ENCODE peak calls at places on chromosomes 1 and 21, in seven cellular contexts. P is psoas muscle, V is fibroblast of the aortic adventitia, Q is IMR-90, E is BJ, T is mucosa of descending colon, L is DND-41. K is an unnamed sample.

GRCh38 chr1:10958614-10959013 is 53.8 kb upstream of the TARDBP start:
- DNase-seq in P (no peak), V (no peak), Q (no peak), E (no peak), T (no peak), L (no peak), K (no peak)

GRCh38 chr1:171803056-171803455 is 21.6 kb downstream of the METTL13 start:
- DNase-seq in P (no peak), V (peak), Q (peak), E (no peak), T (no peak), L (no peak), K (no peak)

GRCh38 chr1:112169517-112169916 is 180.0 kb upstream of the KCND3 start:
- DNase-seq in P (no peak), V (no peak), Q (no peak), E (no peak), T (no peak), L (no peak), K (no peak)

GRCh38 chr1:58396150-58396549 is 150.4 kb downstream of the OMA1 start:
- DNase-seq in P (no peak), V (no peak), Q (no peak), E (no peak), T (no peak), L (no peak), K (no peak)

GRCh38 chr21:42892582-42892930 is 553 bp upstream of the NDUFV3 start:
- DNase-seq in P (no peak), V (no peak), Q (no peak), E (no peak), T (no peak), L (no peak), K (no peak)

GRCh38 chr21:33981341-33982101 is 65.9 kb upstream of the ATP5PO start:
- DNase-seq in P (peak), V (peak), Q (no peak), E (no peak), T (no peak), L (no peak), K (no peak)

GRCh38 chr1:20560966-20561365 is 8.6 kb downstream of the FAM43B start:
- DNase-seq in P (no peak), V (no peak), Q (no peak), E (no peak), T (no peak), L (no peak), K (no peak)

GRCh38 chr1:67683736-67684525 is 1.1 kb upstream of the GADD45A start:
- DNase-seq in P (no peak), V (peak), Q (peak), E (no peak), T (peak), L (no peak), K (no peak)

GRCh38 chr1:161915051-161915503 is 108.6 kb downstream of the OLFML2B start:
- DNase-seq in P (no peak), V (no peak), Q (peak), E (no peak), T (no peak), L (no peak), K (no peak)

GRCh38 chr1:214581785-214582184 is 21.2 kb upstream of the CENPF start:
- DNase-seq in P (peak), V (peak), Q (peak), E (peak), T (no peak), L (no peak), K (no peak)

GRCh38 chr1:8987881-8988617 is 38.2 kb downstream of the SLC2A7 start:
- DNase-seq in P (peak), V (peak), Q (peak), E (no peak), T (peak), L (peak), K (no peak)

GRCh38 chr1:228337031-228337564 is 69.5 kb downstream of the TRIM11 start:
- DNase-seq in P (peak), V (no peak), Q (no peak), E (no peak), T (no peak), L (no peak), K (no peak)

GRCh38 chr1:95551201-95551600 is 317.2 kb downstream of the RWDD3 start:
- DNase-seq in P (no peak), V (no peak), Q (no peak), E (no peak), T (no peak), L (no peak), K (no peak)

GRCh38 chr21:35045539-35046222 is 3.4 kb downstream of the RUNX1 start:
- DNase-seq in P (no peak), V (no peak), Q (no peak), E (no peak), T (no peak), L (peak), K (peak)

GRCh38 chr1:167904641-167905040 is 9.3 kb downstream of the ADCY10 start:
- DNase-seq in P (no peak), V (peak), Q (peak), E (peak), T (no peak), L (no peak), K (no peak)

GRCh38 chr1:94024109-94024792 is 96.7 kb downstream of the ABCA4 start:
- DNase-seq in P (no peak), V (no peak), Q (no peak), E (no peak), T (no peak), L (no peak), K (no peak)

GRCh38 chr1:211258310-211258755 is 833 bp upstream of the RCOR3 start:
- DNase-seq in P (peak), V (peak), Q (peak), E (no peak), T (peak), L (peak), K (peak)

GRCh38 chr1:69535490-69535889 is 32.2 kb upstream of the LRRC7 start:
- DNase-seq in P (no peak), V (no peak), Q (no peak), E (no peak), T (no peak), L (no peak), K (no peak)

GRCh38 chr1:33654267-33654832 is 181.9 kb downstream of the ZSCAN20 start:
- DNase-seq in P (no peak), V (peak), Q (peak), E (no peak), T (no peak), L (no peak), K (peak)

GRCh38 chr1:88763649-88764406 is 79.8 kb downstream of the PKN2 start:
- DNase-seq in P (no peak), V (peak), Q (peak), E (peak), T (no peak), L (no peak), K (no peak)

GRCh38 chr1:231219422-231220401 is 21.3 kb upstream of the GNPAT start:
- DNase-seq in P (no peak), V (no peak), Q (no peak), E (no peak), T (no peak), L (no peak), K (no peak)

GRCh38 chr1:176612791-176613190 is 149.8 kb downstream of the PAPPA2 start:
- DNase-seq in P (no peak), V (no peak), Q (no peak), E (no peak), T (no peak), L (no peak), K (no peak)

GRCh38 chr1:98143403-98143802 is 222.6 kb upstream of the DPYD start:
- DNase-seq in P (no peak), V (no peak), Q (peak), E (no peak), T (no peak), L (no peak), K (no peak)

GRCh38 chr1:195790514-195791168 is 817.6 kb downstream of the KCNT2 start:
- DNase-seq in P (peak), V (no peak), Q (no peak), E (no peak), T (no peak), L (no peak), K (no peak)

DNA sequence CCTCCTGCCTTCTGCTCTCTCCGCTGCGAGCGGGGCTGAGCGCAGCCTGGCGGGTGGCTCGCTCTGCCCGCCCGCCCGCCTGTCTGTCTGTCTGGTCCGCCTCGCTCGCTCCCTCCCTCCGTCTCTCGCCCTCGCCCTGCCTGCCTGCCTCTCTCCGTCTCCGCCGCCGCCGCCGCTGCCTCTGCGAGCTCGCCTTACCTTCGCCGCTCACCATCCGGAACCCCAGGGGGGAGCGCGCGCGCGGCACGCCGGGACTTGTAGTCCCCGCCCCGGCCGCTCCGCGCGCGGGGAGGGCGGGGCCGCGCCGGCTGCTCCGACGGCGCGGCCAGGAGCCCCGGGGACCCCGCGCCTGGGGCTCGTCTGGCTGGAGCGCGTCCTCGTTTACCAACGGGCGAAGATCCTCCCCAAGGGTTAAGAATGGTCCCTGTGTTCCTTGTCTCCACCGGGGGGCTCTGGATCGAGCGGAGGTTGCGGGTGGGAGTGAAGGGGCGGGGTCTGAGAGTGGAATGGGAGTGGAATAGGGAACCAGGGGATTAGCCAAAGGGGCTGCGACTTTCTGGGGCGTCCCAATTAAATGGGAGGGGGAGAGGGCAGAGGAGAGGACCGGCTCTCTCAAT is at the start of gene AHDC1:
- DNase-seq in P (peak), V (peak), Q (peak), E (no peak), T (peak), L (peak), K (peak)
- H3K4me3 ChIP-seq in P (peak), V (peak), Q (peak), E (peak), T (peak), L (peak), K (peak)

GRCh38 chr1:53431244-53431643 is 28.0 kb upstream of the DMRTB1 start:
- DNase-seq in P (no peak), V (no peak), Q (no peak), E (no peak), T (no peak), L (no peak), K (no peak)
- H3K4me3 ChIP-seq in P (no peak), V (no peak), Q (no peak), E (no peak), T (no peak), L (no peak), K (no peak)

DNA sequence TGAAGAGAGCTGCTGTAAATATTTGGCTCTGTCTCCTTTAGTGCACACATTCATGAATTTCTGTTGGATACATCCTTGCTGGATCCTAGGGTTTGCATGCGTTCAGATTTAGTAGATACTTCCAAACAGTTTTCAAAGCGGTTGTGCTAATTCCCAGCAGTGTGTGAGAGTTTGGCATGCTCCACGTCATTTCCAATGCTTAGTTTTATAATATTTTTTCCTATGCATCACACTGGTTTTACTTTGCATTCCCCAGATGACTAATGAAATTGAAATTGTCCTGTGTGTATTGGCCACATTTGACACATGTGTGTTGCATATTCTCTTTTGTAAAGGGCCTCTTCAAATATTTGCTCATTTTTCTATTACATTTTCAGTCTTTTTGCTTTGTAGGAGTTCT is 18.5 kb upstream of the AADACL3 start:
- DNase-seq in P (no peak), V (peak), Q (no peak), E (peak), T (no peak), L (no peak), K (no peak)
- H3K4me3 ChIP-seq in P (no peak), V (no peak), Q (no peak), E (no peak), T (no peak), L (no peak), K (no peak)

DNA sequence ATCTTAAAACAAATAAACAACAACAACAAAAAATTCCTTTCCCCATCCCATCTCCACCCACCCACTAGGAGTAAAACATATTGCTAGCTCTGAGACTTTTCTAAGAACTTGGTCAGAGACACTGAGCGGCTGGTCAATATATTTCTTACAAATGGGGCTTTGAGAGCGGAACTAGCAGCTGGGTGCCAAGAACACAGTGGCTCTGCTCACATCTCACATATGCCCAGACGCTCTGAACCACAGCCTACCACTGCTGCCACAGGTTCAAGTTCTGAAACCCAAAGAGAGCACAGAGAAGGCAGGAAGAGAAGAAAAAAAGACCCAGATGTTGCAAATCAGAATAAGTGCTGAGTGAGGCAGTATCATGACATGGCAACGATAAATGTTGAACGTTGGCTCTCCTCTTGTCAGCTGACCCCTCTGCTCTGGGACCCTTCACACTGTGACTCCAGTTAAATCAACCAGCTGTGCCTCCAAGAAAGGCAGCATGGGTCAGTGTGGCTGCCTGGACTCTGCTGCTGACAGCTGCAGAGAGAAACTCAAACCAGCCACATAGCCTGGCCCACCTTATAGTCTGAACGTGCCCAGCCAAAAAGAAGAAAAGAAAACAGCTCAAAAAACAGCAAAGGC is 26.4 kb downstream of the HIVEP3 start:
- DNase-seq in P (no peak), V (no peak), Q (no peak), E (no peak), T (no peak), L (peak), K (no peak)
- H3K4me3 ChIP-seq in P (peak), V (no peak), Q (no peak), E (no peak), T (no peak), L (peak), K (peak)

DNA sequence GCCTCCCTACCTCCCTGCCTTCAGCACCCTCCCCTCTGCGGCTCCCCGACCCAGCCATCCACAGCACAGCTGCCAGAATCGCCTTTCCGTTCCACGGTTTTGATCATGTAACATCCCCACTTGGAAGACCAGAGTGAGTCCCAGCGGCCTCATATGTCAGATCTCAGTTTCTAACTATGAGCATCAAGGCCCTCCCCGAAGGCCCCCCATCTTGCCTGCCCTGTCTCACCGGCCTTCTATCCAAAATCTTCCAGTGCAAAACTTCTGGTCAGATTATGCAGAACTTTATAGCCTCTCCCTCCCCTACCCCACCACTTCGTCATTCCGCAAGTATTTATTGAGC is 20.3 kb upstream of the LMX1A start:
- DNase-seq in P (no peak), V (no peak), Q (no peak), E (no peak), T (no peak), L (no peak), K (no peak)
- H3K4me3 ChIP-seq in P (peak), V (peak), Q (no peak), E (peak), T (no peak), L (no peak), K (no peak)

GRCh38 chr1:117229217-117229616 is 18.5 kb upstream of the VTCN1 start:
- DNase-seq in P (no peak), V (no peak), Q (no peak), E (no peak), T (no peak), L (no peak), K (no peak)
- H3K4me3 ChIP-seq in P (no peak), V (no peak), Q (no peak), E (no peak), T (no peak), L (no peak), K (no peak)

DNA sequence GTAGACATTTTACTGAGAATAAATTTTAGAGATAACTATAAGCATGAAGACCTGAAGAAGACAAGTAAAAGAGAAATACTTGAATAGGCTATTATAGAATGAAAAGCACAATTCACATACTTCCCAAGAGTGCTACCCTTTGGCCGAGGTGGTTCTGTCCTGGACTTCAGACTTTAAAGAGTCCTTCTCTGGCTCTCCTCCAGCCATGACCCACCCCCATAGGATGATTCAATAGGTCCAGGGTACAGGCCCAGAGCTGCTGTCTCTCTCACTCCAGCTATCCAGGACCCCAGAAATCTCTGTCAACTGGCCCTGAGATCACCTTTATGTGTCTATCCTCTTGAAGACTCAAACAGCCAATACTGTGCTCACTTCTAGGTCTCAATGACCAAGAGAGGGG is 1.3 kb upstream of the SMCP start:
- DNase-seq in P (no peak), V (no peak), Q (no peak), E (no peak), T (no peak), L (no peak), K (no peak)
- H3K4me3 ChIP-seq in P (no peak), V (no peak), Q (no peak), E (no peak), T (no peak), L (no peak), K (no peak)

GRCh38 chr1:242751941-242752340 is 227.4 kb upstream of the PLD5 start:
- DNase-seq in P (no peak), V (no peak), Q (no peak), E (no peak), T (no peak), L (no peak), K (no peak)

GRCh38 chr1:242754926-242755325 is 230.4 kb upstream of the PLD5 start:
- DNase-seq in P (no peak), V (no peak), Q (no peak), E (no peak), T (no peak), L (no peak), K (no peak)

GRCh38 chr1:242754061-242754648 is 229.7 kb upstream of the PLD5 start:
- DNase-seq in P (no peak), V (no peak), Q (no peak), E (no peak), T (no peak), L (no peak), K (no peak)
- H3K4me3 ChIP-seq in P (no peak), V (no peak), Q (no peak), E (no peak), T (no peak), L (no peak), K (no peak)

K was measured in Jurkat, Clone E6-1.